ENCODE peak calls at places on chromosome 21, in four cellular contexts. P, Y, B and R are unnamed samples.

GRCh38 chr21:25895565-25896205 is 160.9 kb downstream of the GABPA start:
- DNase-seq in P (peak), Y (peak), B (peak), R (no peak)

GRCh38 chr21:39180429-39181019 is 2.7 kb downstream of the PSMG1 start:
- DNase-seq in B (no peak), Y (no peak), P (peak), R (no peak)

GRCh38 chr21:41442496-41443186 is 16.6 kb downstream of the MX1 start:
- DNase-seq in Y (no peak), P (no peak), B (peak), R (no peak)

GRCh38 chr21:32604484-32604883 is 7.7 kb downstream of the CFAP298 start:
- DNase-seq in Y (no peak), B (no peak), P (no peak), R (no peak)

GRCh38 chr21:42161957-42162681 is 56.8 kb upstream of the ABCG1 start:
- DNase-seq in B (peak), Y (no peak), P (no peak), R (peak)

GRCh38 chr21:46597896-46598343 is 7.0 kb downstream of the S100B start:
- DNase-seq in P (no peak), B (no peak), Y (no peak), R (peak)

GRCh38 chr21:15592271-15592860 is 137.4 kb upstream of the USP25 start:
- DNase-seq in P (peak), Y (peak), B (peak), R (peak)

GRCh38 chr21:40852563-40852962 is 5.6 kb upstream of the DSCAM start:
- DNase-seq in P (no peak), B (no peak), Y (no peak), R (no peak)

GRCh38 chr21:25983745-25984144 is 186.8 kb downstream of the APP start:
- DNase-seq in Y (peak), P (peak), B (no peak), R (no peak)

GRCh38 chr21:37871121-37871862 is 45.0 kb downstream of the KCNJ6 start:
- DNase-seq in Y (peak), P (peak), B (peak), R (no peak)

GRCh38 chr21:16821588-16821987 is 691.3 kb upstream of the CXADR start:
- DNase-seq in Y (no peak), B (peak), P (no peak), R (no peak)
- TF ChIP-seq CTCF in Y (no peak), B (no peak), P (no peak), R (no peak)

GRCh38 chr21:45276620-45277019 is 11.1 kb downstream of the POFUT2 start:
- DNase-seq in Y (no peak), P (no peak), B (no peak), R (no peak)
- TF ChIP-seq CTCF in Y (no peak), P (no peak), B (no peak), R (no peak)

GRCh38 chr21:27466175-27466574 is 499.3 kb upstream of the ADAMTS5 start:
- DNase-seq in B (no peak), Y (no peak), P (peak), R (no peak)
- TF ChIP-seq CTCF in B (no peak), Y (peak), P (peak), R (no peak)

GRCh38 chr21:31078216-31078615 is 39.9 kb upstream of the KRTAP19-8 start:
- DNase-seq in B (no peak), Y (no peak), P (no peak), R (no peak)
- TF ChIP-seq CTCF in B (no peak), Y (no peak), P (no peak), R (no peak)